ENCODE peak calls at places on chromosomes 5 and 9, in five cellular contexts. One of them, this sample, is unnamed.

GRCh38 chr9:107548298-107549142 is 59.0 kb upstream of the KLF4 start:
- DNase-seq in uterus: peak
- DNase-seq in colonic mucosa: no peak
- DNase-seq in small intestine: no peak
- DNase-seq in CD8-positive, alpha-beta T cell: no peak
- DNase-seq in this sample: no peak

GRCh38 chr5:74578356-74579044 is 62.0 kb downstream of the ENC1 start:
- DNase-seq in uterus: no peak
- DNase-seq in CD8-positive, alpha-beta T cell: no peak
- DNase-seq in colonic mucosa: no peak
- DNase-seq in small intestine: no peak
- DNase-seq in this sample: no peak

GRCh38 chr5:27906911-27907590 is 868.7 kb upstream of the CDH9 start:
- DNase-seq in small intestine: no peak
- DNase-seq in colonic mucosa: no peak
- DNase-seq in CD8-positive, alpha-beta T cell: no peak
- DNase-seq in uterus: no peak
- DNase-seq in this sample: no peak

GRCh38 chr9:24497671-24498070 is 48.0 kb downstream of the IZUMO3 start:
- DNase-seq in small intestine: no peak
- DNase-seq in CD8-positive, alpha-beta T cell: no peak
- DNase-seq in uterus: no peak
- DNase-seq in colonic mucosa: no peak
- DNase-seq in this sample: no peak

GRCh38 chr9:136341042-136341655 is 13.8 kb downstream of the GPSM1 start:
- DNase-seq in uterus: no peak
- DNase-seq in small intestine: no peak
- DNase-seq in colonic mucosa: no peak
- DNase-seq in CD8-positive, alpha-beta T cell: no peak
- DNase-seq in this sample: no peak

GRCh38 chr9:72478993-72479392 is 42.4 kb upstream of the TMC1 start:
- DNase-seq in colonic mucosa: no peak
- DNase-seq in CD8-positive, alpha-beta T cell: no peak
- DNase-seq in uterus: no peak
- DNase-seq in small intestine: no peak
- DNase-seq in this sample: no peak

GRCh38 chr5:54673523-54674225 is 156.1 kb downstream of the SNX18 start:
- DNase-seq in uterus: no peak
- DNase-seq in small intestine: peak
- DNase-seq in colonic mucosa: peak
- DNase-seq in CD8-positive, alpha-beta T cell: peak
- DNase-seq in this sample: no peak

GRCh38 chr5:39561421-39561820 is 136.6 kb upstream of the DAB2 start:
- DNase-seq in CD8-positive, alpha-beta T cell: no peak
- DNase-seq in small intestine: no peak
- DNase-seq in colonic mucosa: no peak
- DNase-seq in uterus: no peak
- DNase-seq in this sample: no peak

GRCh38 chr5:173729079-173729765 is 112.8 kb upstream of the BOD1 start:
- DNase-seq in small intestine: no peak
- DNase-seq in colonic mucosa: no peak
- DNase-seq in uterus: no peak
- DNase-seq in CD8-positive, alpha-beta T cell: no peak
- DNase-seq in this sample: no peak

GRCh38 chr5:126104341-126104740 is 318.9 kb upstream of the GRAMD2B start:
- DNase-seq in colonic mucosa: no peak
- DNase-seq in small intestine: no peak
- DNase-seq in uterus: no peak
- DNase-seq in CD8-positive, alpha-beta T cell: no peak
- DNase-seq in this sample: no peak

GRCh38 chr5:140258016-140258415 is 44.9 kb downstream of the PFDN1 start:
- DNase-seq in small intestine: no peak
- DNase-seq in uterus: no peak
- DNase-seq in CD8-positive, alpha-beta T cell: no peak
- DNase-seq in colonic mucosa: no peak
- DNase-seq in this sample: peak

GRCh38 chr5:115605436-115605835 is 3.2 kb upstream of the TICAM2 start:
- DNase-seq in CD8-positive, alpha-beta T cell: no peak
- DNase-seq in uterus: no peak
- DNase-seq in small intestine: no peak
- DNase-seq in colonic mucosa: no peak
- DNase-seq in this sample: no peak

GRCh38 chr5:130975299-130975698 is 189.8 kb downstream of the HINT1 start:
- DNase-seq in CD8-positive, alpha-beta T cell: no peak
- DNase-seq in colonic mucosa: peak
- DNase-seq in small intestine: no peak
- DNase-seq in uterus: no peak
- DNase-seq in this sample: no peak

GRCh38 chr9:135490166-135490870 is 10.2 kb upstream of the MRPS2 start:
- DNase-seq in small intestine: no peak
- DNase-seq in CD8-positive, alpha-beta T cell: no peak
- DNase-seq in colonic mucosa: no peak
- DNase-seq in uterus: no peak
- DNase-seq in this sample: no peak

GRCh38 chr5:59222687-59223511 is 640.0 kb downstream of the RAB3C start:
- DNase-seq in colonic mucosa: peak
- DNase-seq in small intestine: no peak
- DNase-seq in CD8-positive, alpha-beta T cell: no peak
- DNase-seq in uterus: no peak
- DNase-seq in this sample: no peak

GRCh38 chr5:144457160-144457559 is 286.5 kb downstream of the KCTD16 start:
- DNase-seq in small intestine: no peak
- DNase-seq in colonic mucosa: no peak
- DNase-seq in CD8-positive, alpha-beta T cell: no peak
- DNase-seq in uterus: no peak
- DNase-seq in this sample: no peak

GRCh38 chr9:17402309-17402708 is 176.6 kb upstream of the SH3GL2 start:
- DNase-seq in small intestine: no peak
- DNase-seq in CD8-positive, alpha-beta T cell: no peak
- DNase-seq in uterus: no peak
- DNase-seq in colonic mucosa: no peak
- DNase-seq in this sample: peak

GRCh38 chr5:163379298-163380155 is 57.9 kb upstream of the CCNG1 start:
- DNase-seq in small intestine: peak
- DNase-seq in colonic mucosa: no peak
- DNase-seq in CD8-positive, alpha-beta T cell: no peak
- DNase-seq in uterus: no peak
- DNase-seq in this sample: no peak

GRCh38 chr5:101012880-101013279 is 109.8 kb upstream of the ST8SIA4 start:
- DNase-seq in uterus: no peak
- DNase-seq in CD8-positive, alpha-beta T cell: no peak
- DNase-seq in small intestine: no peak
- DNase-seq in colonic mucosa: no peak
- DNase-seq in this sample: no peak

GRCh38 chr9:128765499-128765898 is 6.2 kb downstream of the ZER1 start:
- DNase-seq in CD8-positive, alpha-beta T cell: no peak
- DNase-seq in small intestine: no peak
- DNase-seq in colonic mucosa: no peak
- DNase-seq in uterus: no peak
- DNase-seq in this sample: no peak

GRCh38 chr5:146722361-146722779 is 156.2 kb downstream of the PPP2R2B start:
- DNase-seq in small intestine: no peak
- DNase-seq in CD8-positive, alpha-beta T cell: no peak
- DNase-seq in colonic mucosa: no peak
- DNase-seq in uterus: no peak
- DNase-seq in this sample: no peak

GRCh38 chr9:113541019-113541900 is 77.7 kb downstream of the RGS3 start:
- DNase-seq in CD8-positive, alpha-beta T cell: no peak
- DNase-seq in uterus: no peak
- DNase-seq in colonic mucosa: peak
- DNase-seq in small intestine: peak
- DNase-seq in this sample: peak

GRCh38 chr9:16178294-16178693 is 625.5 kb downstream of the CCDC171 start:
- DNase-seq in small intestine: no peak
- DNase-seq in colonic mucosa: no peak
- DNase-seq in uterus: no peak
- DNase-seq in CD8-positive, alpha-beta T cell: no peak
- DNase-seq in this sample: no peak

DNA sequence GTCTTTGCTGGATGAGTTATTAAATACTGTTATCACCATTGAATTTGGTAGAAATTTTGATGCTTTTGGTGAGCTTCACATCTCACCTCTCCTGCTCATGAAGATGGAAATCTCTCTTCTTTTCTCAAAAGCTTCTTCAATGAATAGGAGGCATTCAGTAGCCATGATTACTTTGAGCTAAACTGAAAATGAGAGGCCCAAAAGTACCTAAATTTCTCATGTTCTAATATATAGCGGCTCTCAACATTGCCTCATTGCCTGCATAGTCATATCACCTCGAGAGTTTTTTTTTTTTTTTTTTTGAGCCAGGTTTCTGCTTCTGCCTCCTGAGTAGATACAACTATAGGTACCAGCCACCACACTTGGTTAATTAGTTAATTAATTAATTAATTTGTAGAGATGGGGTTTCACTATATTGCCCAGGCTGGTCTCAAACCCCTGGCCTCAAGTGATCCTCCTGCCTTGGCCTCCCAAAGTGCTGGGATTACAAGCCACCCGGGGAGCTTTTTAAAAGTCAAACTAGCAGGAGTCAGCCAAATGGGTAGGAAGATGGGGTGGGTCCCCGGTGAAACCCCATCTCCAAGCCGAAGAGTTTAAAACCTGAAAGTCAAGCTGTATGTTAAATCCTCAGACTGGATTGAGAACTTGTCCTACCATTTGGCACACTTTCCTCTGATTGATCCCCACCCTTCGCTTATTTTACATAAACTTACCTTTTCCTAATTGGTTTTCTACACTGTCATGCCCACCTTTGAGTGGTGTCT is 169.0 kb downstream of the DOCK2 start:
- DNase-seq in CD8-positive, alpha-beta T cell: no peak
- DNase-seq in colonic mucosa: no peak
- DNase-seq in uterus: no peak
- DNase-seq in small intestine: no peak
- DNase-seq in this sample: no peak
- H3K4me3 ChIP-seq in CD8-positive, alpha-beta T cell: no peak
- H3K4me3 ChIP-seq in colonic mucosa: no peak
- H3K4me3 ChIP-seq in uterus: no peak
- H3K4me3 ChIP-seq in small intestine: no peak
- H3K4me3 ChIP-seq in this sample: no peak

DNA sequence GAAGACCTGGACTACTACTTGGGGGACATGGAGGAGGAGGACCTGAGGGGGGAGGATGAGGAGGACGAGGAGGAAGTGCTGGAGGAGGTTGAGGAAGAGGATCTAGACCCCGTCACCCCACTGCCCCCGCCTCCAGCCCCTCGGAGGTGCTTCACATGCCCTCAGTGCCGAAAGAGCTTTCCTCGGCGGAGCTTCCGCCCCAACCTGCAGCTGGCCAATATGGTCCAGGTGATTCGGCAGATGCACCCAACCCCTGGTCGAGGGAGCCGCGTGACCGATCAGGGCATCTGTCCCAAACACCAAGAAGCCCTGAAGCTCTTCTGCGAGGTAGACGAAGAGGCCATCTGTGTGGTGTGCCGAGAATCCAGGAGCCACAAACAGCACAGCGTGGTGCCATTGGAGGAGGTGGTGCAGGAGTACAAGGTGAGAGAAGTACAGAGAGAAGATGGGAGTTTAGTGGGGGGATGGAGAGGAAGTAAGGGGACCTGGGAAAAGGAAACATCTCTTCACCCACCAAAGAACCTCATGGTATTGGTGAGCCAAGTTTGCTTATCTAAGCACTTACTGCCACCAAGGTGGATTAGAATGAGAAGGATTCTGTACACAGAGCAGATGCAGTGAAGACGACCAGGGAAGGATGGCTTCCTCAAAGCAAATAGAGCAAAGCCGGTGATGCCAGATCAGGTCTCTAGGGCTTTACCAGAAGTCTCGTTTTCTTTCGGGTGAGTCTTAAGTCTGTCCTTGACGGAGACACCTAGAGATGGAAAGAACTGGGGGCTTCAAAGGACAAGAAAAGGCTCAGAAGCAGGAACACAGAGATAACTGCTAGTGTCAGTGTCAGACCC is 1.5 kb downstream of the TRIM41 start:
- DNase-seq in CD8-positive, alpha-beta T cell: no peak
- DNase-seq in colonic mucosa: no peak
- DNase-seq in uterus: no peak
- DNase-seq in small intestine: no peak
- DNase-seq in this sample: no peak
- H3K27ac ChIP-seq in CD8-positive, alpha-beta T cell: peak
- H3K27ac ChIP-seq in colonic mucosa: peak
- H3K27ac ChIP-seq in uterus: no peak
- H3K27ac ChIP-seq in small intestine: no peak
- H3K27ac ChIP-seq in this sample: no peak

DNA sequence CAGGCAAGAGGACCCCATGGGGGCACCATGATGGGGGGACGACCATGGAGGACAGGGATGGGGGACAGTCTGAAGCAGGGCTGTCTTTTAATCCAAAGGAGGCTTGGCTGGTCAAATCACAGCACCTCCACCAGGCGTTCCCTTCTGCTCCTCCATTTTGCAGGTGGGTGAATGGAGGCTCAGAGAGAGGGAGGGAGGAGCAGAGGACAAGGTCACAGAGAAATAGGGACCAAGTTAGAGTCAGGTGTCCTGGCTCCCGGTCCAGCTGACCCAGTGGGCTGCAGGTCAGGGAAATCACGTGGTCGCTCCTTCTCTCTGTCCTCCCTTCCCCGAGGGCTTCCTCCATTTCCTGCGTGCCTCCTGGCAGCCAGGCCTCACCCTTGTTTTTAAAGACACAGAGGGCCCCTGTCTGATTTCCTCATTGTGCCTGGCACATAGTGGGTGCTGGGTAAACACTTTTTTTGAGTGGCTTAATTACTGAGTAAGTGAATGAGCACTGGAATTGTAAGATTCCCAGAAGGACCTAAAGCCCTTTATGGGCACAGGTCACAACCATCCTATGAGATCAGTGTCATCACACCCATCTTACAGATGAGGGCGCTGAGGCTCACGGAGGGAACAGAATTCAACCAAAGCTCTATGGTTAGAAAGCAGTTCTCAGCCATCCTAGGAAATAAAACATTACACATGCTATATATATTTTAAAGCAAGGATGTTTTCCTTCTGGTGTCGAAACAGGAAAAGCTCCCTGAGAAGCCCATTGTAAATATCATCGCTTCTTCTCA is 156.2 kb upstream of the SMIM23 start:
- DNase-seq in small intestine: no peak
- DNase-seq in uterus: no peak
- DNase-seq in CD8-positive, alpha-beta T cell: no peak
- DNase-seq in colonic mucosa: no peak
- DNase-seq in this sample: peak
- H3K4me3 ChIP-seq in small intestine: no peak
- H3K4me3 ChIP-seq in uterus: no peak
- H3K4me3 ChIP-seq in CD8-positive, alpha-beta T cell: no peak
- H3K4me3 ChIP-seq in colonic mucosa: no peak
- H3K4me3 ChIP-seq in this sample: no peak

DNA sequence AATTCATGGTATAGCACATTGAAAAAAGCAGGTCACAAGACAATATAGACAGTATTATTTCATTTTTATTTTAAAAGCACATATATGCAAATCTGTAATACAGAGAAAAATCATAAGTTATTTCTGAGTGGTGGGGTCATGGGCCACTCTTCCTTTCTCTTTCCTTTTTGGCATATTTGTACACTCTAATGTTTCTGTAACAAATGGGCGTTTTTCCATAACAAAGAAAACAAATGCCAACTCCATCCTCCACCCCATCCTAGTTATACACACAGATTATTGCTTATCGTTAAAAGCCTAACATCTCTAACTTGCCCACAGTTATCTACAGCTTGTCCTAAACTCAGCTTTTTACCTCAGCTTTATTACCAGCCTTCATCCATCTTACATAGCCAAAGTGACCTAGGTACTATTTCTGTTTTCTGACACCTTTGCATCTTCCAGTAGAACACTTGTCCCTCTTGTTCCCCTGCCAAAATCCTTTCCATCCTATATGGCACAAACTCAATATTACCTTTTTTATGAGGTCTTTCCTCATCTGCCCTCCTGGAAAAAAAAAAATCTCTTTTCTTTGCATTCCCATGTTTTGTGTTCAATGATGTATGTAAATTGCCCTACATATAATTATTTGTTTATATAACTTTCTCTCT is 4.1 kb downstream of the KIAA0825 start:
- DNase-seq in uterus: no peak
- DNase-seq in colonic mucosa: no peak
- DNase-seq in CD8-positive, alpha-beta T cell: no peak
- DNase-seq in small intestine: no peak
- DNase-seq in this sample: no peak
- H3K27ac ChIP-seq in uterus: no peak
- H3K27ac ChIP-seq in colonic mucosa: no peak
- H3K27ac ChIP-seq in CD8-positive, alpha-beta T cell: no peak
- H3K27ac ChIP-seq in small intestine: no peak
- H3K27ac ChIP-seq in this sample: no peak